ENCODE peak calls at places on chromosome 14, in eight cellular contexts. M, Q, A, K, H, S, N and D are unnamed samples.

GRCh38 chr14:23539209-23539866 is 12.2 kb downstream of the ZFHX2 start:
- DNase-seq in S (peak; percentile 14), N (no peak), K (peak; percentile 63), A (peak; percentile 56), Q (peak; percentile 38), M (peak; percentile 63), H (peak; percentile 39), D (peak; percentile 51)

GRCh38 chr14:60051690-60052324 is 39.9 kb upstream of the PCNX4 start:
- DNase-seq in K (no peak), A (no peak), M (peak; percentile 2), Q (peak; percentile 23), N (no peak), H (no peak), S (no peak), D (no peak)

GRCh38 chr14:84209021-84209420 is 1320.9 kb upstream of the FLRT2 start:
- DNase-seq in Q (no peak), H (no peak), N (no peak), A (no peak), K (no peak), M (peak; percentile 73), S (no peak), D (no peak)

GRCh38 chr14:76546426-76547221 is 170.7 kb downstream of the ESRRB start:
- DNase-seq in N (no peak), H (peak; percentile 38), A (peak; percentile 29), S (no peak), K (no peak), M (no peak), Q (no peak), D (peak; percentile 64)

GRCh38 chr14:85566603-85567002 is 36.7 kb downstream of the FLRT2 start:
- DNase-seq in N (no peak), M (peak; percentile 85), A (peak; percentile 44), K (no peak), S (no peak), Q (no peak), H (peak; percentile 72), D (no peak)

GRCh38 chr14:100440758-100441203 is 117.6 kb downstream of the SLC25A47 start:
- DNase-seq in S (no peak), N (no peak), A (no peak), M (peak; percentile 33), K (no peak), H (no peak), Q (no peak), D (no peak)

GRCh38 chr14:100534528-100535286 is 52.5 kb downstream of the BEGAIN start:
- DNase-seq in N (no peak), M (no peak), A (no peak), K (no peak), Q (peak; percentile 10), S (no peak), H (no peak), D (no peak)

GRCh38 chr14:77741438-77741837 is 19.5 kb downstream of the SNW1 start:
- DNase-seq in K (no peak), N (no peak), H (no peak), M (no peak), Q (no peak), S (no peak), A (no peak), D (no peak)

GRCh38 chr14:63361790-63362189 is 43.1 kb upstream of the GPHB5 start:
- DNase-seq in N (no peak), H (no peak), Q (no peak), M (no peak), K (peak; percentile 61), A (no peak), S (no peak), D (peak; percentile 8)

GRCh38 chr14:59482471-59483331 is 1.5 kb downstream of the L3HYPDH start:
- DNase-seq in K (no peak), H (peak; percentile 97), N (no peak), Q (no peak), S (no peak), M (peak; percentile 86), A (peak; percentile 42), D (peak; percentile 51)

GRCh38 chr14:75476274-75476995 is 45.8 kb upstream of the BATF start:
- DNase-seq in A (no peak), H (no peak), M (no peak), K (peak; percentile 39), S (no peak), Q (peak; percentile 14), N (no peak), D (peak; percentile 95)

GRCh38 chr14:103290056-103290455 is 44.0 kb upstream of the EIF5 start:
- DNase-seq in H (no peak), N (no peak), M (no peak), Q (no peak), A (no peak), S (no peak), K (no peak), D (no peak)

GRCh38 chr14:61866932-61867920 is 105.0 kb downstream of the SNAPC1 start:
- DNase-seq in M (peak; percentile 55), S (no peak), K (no peak), Q (no peak), H (peak; percentile 10), A (no peak), N (no peak), D (peak; percentile 22)

GRCh38 chr14:47009615-47010014 is 358.0 kb upstream of the RPL10L start:
- DNase-seq in A (no peak), Q (no peak), H (no peak), K (no peak), N (no peak), S (no peak), M (no peak), D (no peak)

GRCh38 chr14:73763396-73763795 is 49.2 kb upstream of the PNMA1 start:
- DNase-seq in Q (no peak), S (no peak), M (no peak), K (peak; percentile 18), A (no peak), N (no peak), H (no peak), D (peak; percentile 88)

GRCh38 chr14:79971330-79971729 is 240.0 kb downstream of the DIO2 start:
- DNase-seq in S (no peak), H (peak; percentile 47), A (no peak), Q (no peak), K (no peak), M (peak; percentile 67), N (no peak), D (no peak)

GRCh38 chr14:102120888-102121287 is 18.8 kb upstream of the WDR20 start:
- DNase-seq in A (no peak), K (no peak), Q (no peak), N (no peak), S (no peak), M (no peak), H (peak; percentile 20), D (no peak)

GRCh38 chr14:89237923-89238529 is 179.0 kb downstream of the FOXN3 start:
- DNase-seq in M (peak; percentile 57), S (no peak), H (no peak), A (no peak), K (peak; percentile 3), N (no peak), Q (no peak), D (peak; percentile 23)